ENCODE peak calls at places on chromosomes 3 and 15, in seven cellular contexts. D, Z, S, X, E, M and T are unnamed samples.

GRCh38 chr15:42736178-42736792 is 643 bp downstream of the CDAN1 start:
- DNase-seq in D (peak), Z (no peak), S (peak), X (peak), E (no peak), M (no peak), T (no peak)

GRCh38 chr3:53123953-53124352 is 6.3 kb downstream of the RFT1 start:
- DNase-seq in D (no peak), Z (no peak), S (no peak), X (no peak), E (no peak), M (no peak), T (no peak)

GRCh38 chr3:139378587-139378986 is 10.9 kb downstream of the COPB2 start:
- DNase-seq in D (no peak), Z (peak), S (no peak), X (no peak), E (no peak), M (no peak), T (no peak)

GRCh38 chr3:8371085-8371551 is 130.5 kb upstream of the LMCD1 start:
- DNase-seq in D (no peak), Z (peak), S (peak), X (no peak), E (no peak), M (no peak), T (no peak)

GRCh38 chr3:144032531-144033234 is 61.1 kb downstream of the DIPK2A start:
- DNase-seq in D (no peak), Z (no peak), S (no peak), X (no peak), E (no peak), M (no peak), T (no peak)

GRCh38 chr3:69994934-69995333 is 4.6 kb upstream of the SAMMSON start:
- DNase-seq in D (no peak), Z (no peak), S (no peak), X (no peak), E (no peak), M (no peak), T (no peak)

GRCh38 chr15:29917600-29918597 is 95.6 kb upstream of the TJP1 start:
- DNase-seq in D (no peak), Z (peak), S (peak), X (no peak), E (no peak), M (no peak), T (no peak)

GRCh38 chr15:39040861-39041260 is 476.2 kb upstream of the RASGRP1 start:
- DNase-seq in D (no peak), Z (no peak), S (no peak), X (no peak), E (no peak), M (no peak), T (no peak)

GRCh38 chr3:55873523-55874254 is 386.6 kb upstream of the WNT5A start:
- DNase-seq in D (no peak), Z (peak), S (peak), X (no peak), E (no peak), M (no peak), T (no peak)

GRCh38 chr3:195013411-195013810 is 257.5 kb downstream of the XXYLT1 start:
- DNase-seq in D (no peak), Z (no peak), S (no peak), X (no peak), E (no peak), M (no peak), T (no peak)

GRCh38 chr3:108223928-108224327 is 1.7 kb upstream of the IFT57 start:
- DNase-seq in D (no peak), Z (peak), S (no peak), X (peak), E (no peak), M (no peak), T (no peak)

GRCh38 chr15:85280203-85280602 is 100.2 kb upstream of the AKAP13 start:
- DNase-seq in D (no peak), Z (no peak), S (no peak), X (no peak), E (no peak), M (no peak), T (no peak)

GRCh38 chr15:73983211-73983727 is 8.8 kb downstream of the STOML1 start:
- DNase-seq in D (peak), Z (peak), S (peak), X (no peak), E (peak), M (peak), T (no peak)

GRCh38 chr3:54506603-54507002 is 384.3 kb downstream of the CACNA2D3 start:
- DNase-seq in D (no peak), Z (no peak), S (no peak), X (no peak), E (no peak), M (no peak), T (no peak)

GRCh38 chr3:48599077-48599501 is 4.0 kb upstream of the COL7A1 start:
- DNase-seq in D (no peak), Z (no peak), S (peak), X (no peak), E (no peak), M (no peak), T (no peak)

GRCh38 chr15:84649706-84650105 is 4.4 kb downstream of the WDR73 start:
- DNase-seq in D (no peak), Z (peak), S (peak), X (no peak), E (no peak), M (no peak), T (no peak)

GRCh38 chr3:114446605-114447004 is 152.8 kb downstream of the TIGIT start:
- DNase-seq in D (no peak), Z (no peak), S (no peak), X (no peak), E (no peak), M (no peak), T (no peak)

GRCh38 chr3:54243960-54244359 is 121.6 kb downstream of the CACNA2D3 start:
- DNase-seq in D (no peak), Z (no peak), S (no peak), X (no peak), E (no peak), M (no peak), T (no peak)

GRCh38 chr3:111712294-111713180 is 117.4 kb upstream of the ZBED2 start:
- DNase-seq in D (peak), Z (no peak), S (no peak), X (peak), E (no peak), M (no peak), T (no peak)

GRCh38 chr3:170386468-170386867 is 29.0 kb downstream of the SKIL start:
- DNase-seq in D (no peak), Z (no peak), S (no peak), X (no peak), E (no peak), M (no peak), T (no peak)

GRCh38 chr15:77064539-77065308 is 6.2 kb downstream of the TSPAN3 start:
- DNase-seq in D (no peak), Z (peak), S (peak), X (no peak), E (no peak), M (no peak), T (no peak)

GRCh38 chr15:32117122-32117521 is 86.8 kb downstream of the CHRNA7 start:
- DNase-seq in D (no peak), Z (no peak), S (no peak), X (no peak), E (no peak), M (no peak), T (no peak)

GRCh38 chr3:151863611-151864010 is 9.8 kb upstream of the SUCNR1 start:
- DNase-seq in D (no peak), Z (peak), S (peak), X (no peak), E (no peak), M (no peak), T (no peak)

GRCh38 chr15:89495638-89496145 is 691 bp downstream of the RHCG start:
- DNase-seq in D (no peak), Z (no peak), S (peak), X (no peak), E (no peak), M (no peak), T (no peak)

GRCh38 chr3:4466783-4467521 is at the start of gene SUMF1:
- DNase-seq in D (peak), Z (peak), S (peak), X (peak), E (peak), M (peak), T (peak)

GRCh38 chr3:48562367-48563095 is 1.1 kb downstream of the UCN2 start:
- DNase-seq in D (no peak), Z (no peak), S (no peak), X (no peak), E (no peak), M (no peak), T (no peak)

GRCh38 chr15:48710952-48711495 is 65.5 kb upstream of the FBN1 start:
- DNase-seq in D (no peak), Z (no peak), S (no peak), X (no peak), E (no peak), M (no peak), T (no peak)

GRCh38 chr3:30644615-30645014 is 38.2 kb downstream of the TGFBR2 start:
- DNase-seq in D (peak), Z (peak), S (peak), X (peak), E (no peak), M (peak), T (no peak)

GRCh38 chr3:112302061-112302830 is 8.2 kb upstream of the SLC9C1 start:
- DNase-seq in D (no peak), Z (peak), S (no peak), X (no peak), E (no peak), M (no peak), T (no peak)

GRCh38 chr3:24498391-24498790 is 3.7 kb upstream of the THRB start:
- DNase-seq in D (no peak), Z (no peak), S (no peak), X (no peak), E (no peak), M (no peak), T (no peak)

GRCh38 chr3:50604628-50605588 is 6.7 kb downstream of the CISH start:
- DNase-seq in D (peak), Z (no peak), S (no peak), X (peak), E (no peak), M (peak), T (no peak)

GRCh38 chr3:171366043-171366442 is 94.2 kb downstream of the TNIK start:
- DNase-seq in D (no peak), Z (no peak), S (peak), X (no peak), E (no peak), M (no peak), T (no peak)

GRCh38 chr3:31840252-31840651 is 140.8 kb downstream of the OSBPL10 start:
- DNase-seq in D (no peak), Z (no peak), S (no peak), X (no peak), E (no peak), M (no peak), T (no peak)

GRCh38 chr3:105259505-105259904 is 107.2 kb upstream of the ALCAM start:
- DNase-seq in D (no peak), Z (no peak), S (no peak), X (no peak), E (no peak), M (no peak), T (no peak)

GRCh38 chr15:86611392-86612040 is 531.8 kb downstream of the AGBL1 start:
- DNase-seq in D (no peak), Z (no peak), S (peak), X (no peak), E (no peak), M (no peak), T (no peak)

GRCh38 chr3:121819236-121819635 is 15.6 kb downstream of the IQCB1 start:
- DNase-seq in D (no peak), Z (no peak), S (no peak), X (no peak), E (no peak), M (no peak), T (no peak)

GRCh38 chr15:39907216-39907615 is 12.8 kb downstream of the GPR176 start:
- DNase-seq in D (no peak), Z (no peak), S (no peak), X (no peak), E (no peak), M (no peak), T (no peak)

GRCh38 chr3:149204390-149204991 is 17.1 kb downstream of the CP start:
- DNase-seq in D (no peak), Z (no peak), S (no peak), X (no peak), E (no peak), M (no peak), T (no peak)

GRCh38 chr3:149198611-149199010 is 23.0 kb downstream of the CP start:
- DNase-seq in D (no peak), Z (peak), S (no peak), X (no peak), E (no peak), M (no peak), T (no peak)

GRCh38 chr3:149199474-149199873 is 22.2 kb downstream of the CP start:
- DNase-seq in D (no peak), Z (peak), S (peak), X (no peak), E (no peak), M (no peak), T (no peak)

GRCh38 chr3:149207475-149207874 is 14.2 kb downstream of the CP start:
- DNase-seq in D (no peak), Z (peak), S (no peak), X (no peak), E (no peak), M (no peak), T (no peak)

GRCh38 chr3:149203758-149204157 is 17.9 kb downstream of the CP start:
- DNase-seq in D (no peak), Z (no peak), S (no peak), X (peak), E (no peak), M (no peak), T (no peak)
- H3K27ac ChIP-seq in D (no peak), Z (no peak), S (no peak), X (no peak), E (no peak), M (no peak), T (no peak)

DNA sequence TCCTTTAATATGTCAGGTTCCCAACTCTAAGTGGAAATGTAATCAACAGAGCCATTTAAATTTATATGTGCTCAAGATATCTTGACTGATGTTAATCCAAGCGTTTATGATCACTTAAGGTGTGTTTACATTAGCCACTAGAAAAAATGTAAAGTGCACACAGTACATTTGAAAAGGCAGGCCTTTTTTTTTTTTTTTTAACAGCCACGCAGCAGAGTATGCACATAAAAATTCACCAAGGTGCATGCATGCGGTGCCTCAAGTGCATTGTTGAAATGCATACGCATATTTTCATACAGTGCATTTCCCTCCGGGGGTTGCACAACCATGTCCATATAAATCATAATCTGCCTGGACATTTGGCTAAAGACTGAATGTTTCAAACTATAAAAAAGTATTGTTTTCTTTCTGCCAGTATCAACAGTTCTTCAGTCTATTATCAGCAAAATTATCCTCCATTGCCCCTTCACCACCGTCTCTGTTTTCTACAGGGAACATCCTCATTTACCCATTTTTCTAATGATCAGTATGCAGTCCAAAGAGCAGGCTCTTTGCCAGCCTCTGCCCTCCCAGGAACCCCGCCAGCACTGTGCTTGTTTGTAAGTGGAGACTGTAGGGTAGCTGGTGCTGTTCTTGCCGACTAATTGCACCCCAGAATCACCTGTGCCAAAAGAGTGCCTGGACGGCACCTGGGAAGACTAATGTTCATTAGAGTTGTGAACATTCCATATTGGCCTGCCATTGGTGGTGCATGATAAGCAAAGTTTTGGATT is 611.2 kb upstream of the CFAP20DC start:
- DNase-seq in D (no peak), Z (peak), S (peak), X (no peak), E (no peak), M (no peak), T (no peak)
- H3K27ac ChIP-seq in D (no peak), Z (peak), S (peak), X (no peak), E (no peak), M (no peak), T (no peak)

GRCh38 chr3:17535173-17535730 is 207.2 kb downstream of the TBC1D5 start:
- DNase-seq in D (no peak), Z (no peak), S (no peak), X (no peak), E (no peak), M (no peak), T (no peak)
- H3K27ac ChIP-seq in D (no peak), Z (no peak), S (no peak), X (no peak), E (no peak), M (no peak), T (no peak)

GRCh38 chr3:190606596-190606995 is 92.7 kb downstream of the IL1RAP start:
- DNase-seq in D (no peak), Z (no peak), S (no peak), X (no peak), E (no peak), M (no peak), T (no peak)

GRCh38 chr3:190596341-190597285 is 82.7 kb downstream of the IL1RAP start:
- DNase-seq in D (no peak), Z (no peak), S (no peak), X (no peak), E (no peak), M (no peak), T (no peak)

GRCh38 chr3:190605385-190605784 is 91.5 kb downstream of the IL1RAP start:
- DNase-seq in D (no peak), Z (no peak), S (no peak), X (no peak), E (no peak), M (no peak), T (no peak)

GRCh38 chr3:190597291-190597690 is 83.4 kb downstream of the IL1RAP start:
- DNase-seq in D (no peak), Z (no peak), S (no peak), X (no peak), E (no peak), M (no peak), T (no peak)

DNA sequence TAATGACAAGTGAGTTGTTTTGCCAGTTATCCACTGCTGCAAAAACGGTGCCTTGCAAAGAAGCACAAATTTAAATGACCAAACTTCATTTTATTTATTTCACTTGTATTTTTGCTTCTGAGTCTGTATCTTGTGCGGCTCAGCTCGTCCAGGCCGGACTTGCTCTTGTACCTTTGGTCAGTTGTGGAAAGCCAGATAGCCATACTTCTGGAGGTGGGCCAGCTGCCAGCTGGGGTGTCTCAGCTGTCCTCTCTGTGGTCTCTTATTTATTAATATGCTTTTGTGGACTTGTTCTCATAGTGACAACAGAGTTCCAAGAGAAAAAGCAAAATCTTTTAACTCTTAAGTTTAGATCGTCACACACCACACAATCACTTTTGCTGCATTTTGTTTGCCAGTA is 87.7 kb downstream of the IL1RAP start:
- DNase-seq in D (peak), Z (no peak), S (no peak), X (no peak), E (no peak), M (no peak), T (no peak)
- H3K27ac ChIP-seq in D (no peak), Z (no peak), S (no peak), X (no peak), E (no peak), M (no peak), T (no peak)

GRCh38 chr3:13832130-13832529 is 47.7 kb downstream of the WNT7A start:
- DNase-seq in D (no peak), Z (no peak), S (no peak), X (no peak), E (no peak), M (no peak), T (no peak)

GRCh38 chr3:13836658-13837587 is 42.9 kb downstream of the WNT7A start:
- DNase-seq in D (no peak), Z (no peak), S (no peak), X (no peak), E (no peak), M (no peak), T (no peak)

GRCh38 chr3:13835246-13835645 is 44.6 kb downstream of the WNT7A start:
- DNase-seq in D (no peak), Z (no peak), S (no peak), X (no peak), E (no peak), M (no peak), T (no peak)

GRCh38 chr3:13833506-13834257 is 46.2 kb downstream of the WNT7A start:
- DNase-seq in D (no peak), Z (no peak), S (no peak), X (no peak), E (no peak), M (no peak), T (no peak)

DNA sequence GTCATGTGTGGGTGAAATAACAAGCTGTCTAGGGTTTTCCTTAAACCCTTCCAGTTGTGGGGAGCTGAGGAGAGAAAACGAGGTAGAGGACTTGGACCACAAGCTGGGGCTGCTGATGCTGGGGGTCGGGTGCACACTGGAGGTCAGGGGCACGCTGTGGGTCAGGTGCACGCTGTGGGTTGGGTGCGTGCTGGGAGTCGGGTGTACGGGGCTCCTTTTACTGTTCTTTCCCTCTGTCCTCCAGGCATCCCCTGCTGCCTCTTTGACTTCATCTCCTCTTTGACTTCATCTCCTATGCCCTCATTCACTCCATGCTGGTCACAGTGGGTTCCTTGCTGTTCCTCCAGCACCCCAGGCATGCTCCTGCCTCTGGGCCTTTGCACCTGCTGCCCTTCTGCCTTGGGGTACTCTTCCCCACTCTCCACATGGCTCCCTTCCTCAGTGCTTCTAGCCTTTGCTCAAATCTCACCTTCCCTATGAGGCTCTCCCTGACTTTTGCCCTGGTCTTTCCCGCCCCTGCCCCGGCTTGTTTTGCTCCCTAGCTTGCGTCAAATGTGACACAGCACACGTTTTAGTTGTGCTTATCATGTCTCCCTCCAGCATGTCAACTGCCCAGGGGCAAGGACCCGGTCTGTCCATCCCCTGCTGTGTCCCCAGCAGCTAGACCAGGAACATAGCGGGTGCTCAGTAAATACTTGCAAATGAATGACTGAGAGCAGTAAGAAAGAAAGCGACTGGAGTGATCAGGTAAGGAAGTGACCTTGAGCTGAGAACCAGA is 45.4 kb downstream of the WNT7A start:
- DNase-seq in D (no peak), Z (no peak), S (no peak), X (no peak), E (no peak), M (no peak), T (no peak)
- H3K27ac ChIP-seq in D (no peak), Z (no peak), S (no peak), X (no peak), E (no peak), M (no peak), T (no peak)